ENCODE peak calls at places on chromosomes 6 and 20, in four cellular contexts. Q is transverse colon, I is A172, V is activated T-cell treated with anti-CD3 and anti-CD28 coated beads for 48 hours. O is an unnamed sample.
A peak's percentile ranks its signal among the peaks of the same experiment; 100 is the strongest.

GRCh38 chr20:36606171-36607116 is 865 bp downstream of the RAB5IF start:
- DNase-seq in Q (peak; percentile 44), I (peak; percentile 47), V (no peak), O (peak; percentile 38)

GRCh38 chr6:158970640-158971291 is 29.2 kb downstream of the RSPH3 start:
- DNase-seq in Q (no peak), I (no peak), V (no peak), O (no peak)

GRCh38 chr6:160135922-160136655 is 14.5 kb downstream of the SLC22A1 start:
- DNase-seq in Q (no peak), I (no peak), V (no peak), O (no peak)

GRCh38 chr6:6810727-6811126 is 222.2 kb downstream of the LY86 start:
- DNase-seq in Q (peak; percentile 20), I (no peak), V (no peak), O (no peak)

GRCh38 chr6:26432622-26433021 is 7.7 kb upstream of the BTN3A3 start:
- DNase-seq in Q (no peak), I (no peak), V (no peak), O (no peak)

GRCh38 chr6:27495386-27496135 is 22.7 kb upstream of the ZNF184 start:
- DNase-seq in Q (no peak), I (peak; percentile 96), V (peak; percentile 83), O (no peak)

GRCh38 chr20:56628015-56628872 is 862 bp upstream of the TFAP2C start:
- DNase-seq in Q (no peak), I (no peak), V (no peak), O (no peak)

GRCh38 chr6:121515615-121516265 is 80.3 kb downstream of the GJA1 start:
- DNase-seq in Q (no peak), I (peak; percentile 58), V (no peak), O (no peak)

GRCh38 chr20:37528442-37529213 is 952 bp upstream of the BLCAP start:
- DNase-seq in Q (peak; percentile 6), I (no peak), V (no peak), O (no peak)

GRCh38 chr6:158649289-158650143 is at the start of gene SYTL3:
- DNase-seq in Q (peak; percentile 76), I (peak; percentile 63), V (peak; percentile 82), O (peak; percentile 50)

GRCh38 chr20:22389836-22390542 is 194.4 kb downstream of the FOXA2 start:
- DNase-seq in Q (no peak), I (peak; percentile 93), V (no peak), O (no peak)

GRCh38 chr20:60206259-60206658 is 248.0 kb downstream of the CDH26 start:
- DNase-seq in Q (no peak), I (peak; percentile 39), V (no peak), O (peak; percentile 66)

GRCh38 chr6:82197784-82198183 is 49.8 kb downstream of the IBTK start:
- DNase-seq in Q (no peak), I (no peak), V (no peak), O (no peak)

GRCh38 chr6:9862603-9863167 is 552.2 kb downstream of the TFAP2A start:
- DNase-seq in Q (no peak), I (no peak), V (no peak), O (no peak)

GRCh38 chr6:143863754-143864153 is 520 bp upstream of the ZC2HC1B start:
- DNase-seq in Q (no peak), I (no peak), V (no peak), O (no peak)

GRCh38 chr6:118999494-118999893 is 64.5 kb upstream of the MCM9 start:
- DNase-seq in Q (no peak), I (no peak), V (no peak), O (no peak)

GRCh38 chr6:7505196-7505699 is 36.2 kb upstream of the DSP start:
- DNase-seq in Q (peak; percentile 65), I (peak; percentile 96), V (peak; percentile 4), O (no peak)

GRCh38 chr6:3390698-3391097 is 66.2 kb downstream of the SLC22A23 start:
- DNase-seq in Q (peak; percentile 88), I (peak; percentile 95), V (no peak), O (no peak)

GRCh38 chr20:45964024-45964423 is 8.0 kb downstream of the ZNF335 start:
- DNase-seq in Q (no peak), I (no peak), V (no peak), O (no peak)

GRCh38 chr20:47150403-47151152 is 205.9 kb downstream of the ZMYND8 start:
- DNase-seq in Q (peak; percentile 66), I (peak; percentile 89), V (peak; percentile 4), O (peak; percentile 51)

GRCh38 chr6:167858842-167859520 is 32.3 kb downstream of the AFDN start:
- DNase-seq in Q (no peak), I (no peak), V (no peak), O (no peak)

GRCh38 chr6:5630636-5631035 is 369.3 kb downstream of the FARS2 start:
- DNase-seq in Q (no peak), I (no peak), V (no peak), O (no peak)

GRCh38 chr6:35687658-35688604 is 784 bp downstream of the FKBP5 start:
- DNase-seq in Q (peak; percentile 74), I (no peak), V (peak; percentile 61), O (no peak)

GRCh38 chr20:11380283-11380682 is 537.4 kb upstream of the BTBD3 start:
- DNase-seq in Q (no peak), I (no peak), V (no peak), O (no peak)

GRCh38 chr6:140671926-140672325 is 1297.5 kb upstream of the CITED2 start:
- DNase-seq in Q (no peak), I (peak; percentile 62), V (no peak), O (no peak)